ENCODE peak calls at places on chromosome 20, in four cellular contexts. One of them, this sample, is unnamed.

GRCh38 chr20:54355631-54356280 is 119.6 kb upstream of the DOK5 start:
- DNase-seq in BJ: no peak
- DNase-seq in endothelial cell: no peak
- DNase-seq in GM20000: no peak
- DNase-seq in this sample: no peak

GRCh38 chr20:62025394-62025793 is 40.3 kb downstream of the TAF4 start:
- DNase-seq in BJ: peak; percentile 25
- DNase-seq in GM20000: no peak
- DNase-seq in endothelial cell: no peak
- DNase-seq in this sample: no peak

GRCh38 chr20:35539756-35540212 is 2.1 kb upstream of the ERGIC3 start:
- DNase-seq in endothelial cell: peak; percentile 57
- DNase-seq in BJ: no peak
- DNase-seq in GM20000: peak; percentile 73
- DNase-seq in this sample: no peak

GRCh38 chr20:24632581-24632980 is 163.2 kb downstream of the SYNDIG1 start:
- DNase-seq in endothelial cell: no peak
- DNase-seq in GM20000: no peak
- DNase-seq in BJ: no peak
- DNase-seq in this sample: no peak

GRCh38 chr20:24589845-24590192 is 120.4 kb downstream of the SYNDIG1 start:
- DNase-seq in GM20000: no peak
- DNase-seq in endothelial cell: no peak
- DNase-seq in BJ: no peak
- DNase-seq in this sample: no peak

GRCh38 chr20:9061434-9061833 is 7.5 kb upstream of the PLCB4 start:
- DNase-seq in BJ: no peak
- DNase-seq in endothelial cell: no peak
- DNase-seq in GM20000: no peak
- DNase-seq in this sample: no peak

GRCh38 chr20:1894951-1895673 is at the start of gene SIRPA:
- DNase-seq in endothelial cell: peak; percentile 39
- DNase-seq in BJ: no peak
- DNase-seq in GM20000: peak; percentile 63
- DNase-seq in this sample: peak; percentile 78

GRCh38 chr20:49231461-49231860 is 12.2 kb downstream of the DDX27 start:
- DNase-seq in BJ: no peak
- DNase-seq in endothelial cell: no peak
- DNase-seq in GM20000: no peak
- DNase-seq in this sample: no peak

GRCh38 chr20:39269031-39269461 is 306.9 kb downstream of the DHX35 start:
- DNase-seq in BJ: no peak
- DNase-seq in endothelial cell: peak; percentile 82
- DNase-seq in GM20000: peak; percentile 61
- DNase-seq in this sample: no peak

GRCh38 chr20:50980071-50980681 is 21.6 kb downstream of the MOCS3 start:
- DNase-seq in endothelial cell: no peak
- DNase-seq in GM20000: no peak
- DNase-seq in BJ: peak; percentile 99
- DNase-seq in this sample: no peak

GRCh38 chr20:64145458-64146300 is 18.6 kb upstream of the MYT1 start:
- DNase-seq in GM20000: no peak
- DNase-seq in BJ: no peak
- DNase-seq in endothelial cell: no peak
- DNase-seq in this sample: no peak

GRCh38 chr20:38353298-38353697 is 7.0 kb downstream of the LBP start:
- DNase-seq in GM20000: no peak
- DNase-seq in endothelial cell: peak; percentile 26
- DNase-seq in BJ: no peak
- DNase-seq in this sample: no peak

GRCh38 chr20:55160022-55160421 is 684.6 kb downstream of the DOK5 start:
- DNase-seq in endothelial cell: no peak
- DNase-seq in BJ: peak; percentile 13
- DNase-seq in GM20000: no peak
- DNase-seq in this sample: no peak

GRCh38 chr20:23763345-23763744 is 12.6 kb upstream of the CST1 start:
- DNase-seq in GM20000: no peak
- DNase-seq in BJ: no peak
- DNase-seq in endothelial cell: no peak
- DNase-seq in this sample: no peak

GRCh38 chr20:45254867-45255266 is 503 bp upstream of the SLPI start:
- DNase-seq in GM20000: peak; percentile 31
- DNase-seq in endothelial cell: no peak
- DNase-seq in BJ: no peak
- DNase-seq in this sample: no peak

GRCh38 chr20:40945754-40946451 is 82.7 kb upstream of the TOP1 start:
- DNase-seq in GM20000: peak; percentile 41
- DNase-seq in endothelial cell: peak; percentile 68
- DNase-seq in BJ: no peak
- DNase-seq in this sample: no peak

GRCh38 chr20:37903317-37904007 is 535 bp downstream of the VSTM2L start:
- DNase-seq in BJ: no peak
- DNase-seq in GM20000: peak; percentile 58
- DNase-seq in endothelial cell: peak; percentile 23
- DNase-seq in this sample: no peak

GRCh38 chr20:16400249-16400648 is 173.0 kb downstream of the KIF16B start:
- DNase-seq in GM20000: no peak
- DNase-seq in BJ: no peak
- DNase-seq in endothelial cell: no peak
- DNase-seq in this sample: no peak

GRCh38 chr20:63357921-63358905 is 2.9 kb downstream of the CHRNA4 start:
- DNase-seq in BJ: no peak
- DNase-seq in endothelial cell: no peak
- DNase-seq in GM20000: no peak
- DNase-seq in this sample: no peak

GRCh38 chr20:38377039-38377715 is 30.9 kb downstream of the LBP start:
- DNase-seq in GM20000: no peak
- DNase-seq in BJ: no peak
- DNase-seq in endothelial cell: no peak
- DNase-seq in this sample: no peak

GRCh38 chr20:1005452-1006027 is 3.4 kb upstream of the RSPO4 start:
- DNase-seq in BJ: no peak
- DNase-seq in GM20000: peak; percentile 65
- DNase-seq in endothelial cell: peak; percentile 49
- DNase-seq in this sample: no peak

GRCh38 chr20:38420232-38421085 is 14.7 kb downstream of the SNHG17 start:
- DNase-seq in endothelial cell: no peak
- DNase-seq in GM20000: no peak
- DNase-seq in BJ: no peak
- DNase-seq in this sample: no peak

This sample was measured in uterus.